ENCODE peak calls at places on chromosomes 2 and 18, in four cellular contexts. N is spleen, C is breast epithelium, Z is ovary. U is an unnamed sample.

GRCh38 chr2:131152065-131152464 is 46.9 kb downstream of the PLEKHB2 start:
- DNase-seq in N (no peak), Z (no peak), C (no peak), U (no peak)

GRCh38 chr18:55585586-55586521 is 2.1 kb downstream of the TCF4 start:
- DNase-seq in C (no peak), N (no peak), Z (no peak), U (no peak)

GRCh38 chr2:138490673-138491494 is 10.7 kb upstream of the SPOPL start:
- DNase-seq in Z (no peak), N (no peak), C (no peak), U (no peak)

GRCh38 chr2:170842785-170843184 is 26.1 kb downstream of the GAD1 start:
- DNase-seq in C (no peak), Z (no peak), N (no peak), U (no peak)

GRCh38 chr2:239601201-239601851 is 200.5 kb upstream of the HDAC4 start:
- DNase-seq in Z (no peak), N (peak; percentile 49), C (peak; percentile 30), U (no peak)

GRCh38 chr2:112579280-112579679 is 5.1 kb upstream of the CHCHD5 start:
- DNase-seq in N (no peak), C (no peak), Z (no peak), U (no peak)

GRCh38 chr2:3762771-3763447 is 59.5 kb downstream of the DCDC2C start:
- DNase-seq in N (no peak), Z (no peak), C (no peak), U (no peak)

GRCh38 chr18:75068682-75069435 is 140.1 kb downstream of the PTGR3 start:
- DNase-seq in C (no peak), Z (no peak), N (no peak), U (no peak)

GRCh38 chr2:200655918-200656580 is 70.2 kb downstream of the AOX1 start:
- DNase-seq in N (no peak), C (no peak), Z (peak; percentile 40), U (no peak)

GRCh38 chr2:237743561-237744269 is 54.9 kb upstream of the RBM44 start:
- DNase-seq in N (no peak), C (no peak), Z (no peak), U (no peak)

GRCh38 chr18:30175061-30175574 is 867.4 kb downstream of the DSC3 start:
- DNase-seq in Z (no peak), N (peak; percentile 70), C (no peak), U (no peak)

GRCh38 chr18:30175621-30176225 is 866.8 kb downstream of the DSC3 start:
- DNase-seq in N (no peak), Z (no peak), C (no peak), U (no peak)

DNA sequence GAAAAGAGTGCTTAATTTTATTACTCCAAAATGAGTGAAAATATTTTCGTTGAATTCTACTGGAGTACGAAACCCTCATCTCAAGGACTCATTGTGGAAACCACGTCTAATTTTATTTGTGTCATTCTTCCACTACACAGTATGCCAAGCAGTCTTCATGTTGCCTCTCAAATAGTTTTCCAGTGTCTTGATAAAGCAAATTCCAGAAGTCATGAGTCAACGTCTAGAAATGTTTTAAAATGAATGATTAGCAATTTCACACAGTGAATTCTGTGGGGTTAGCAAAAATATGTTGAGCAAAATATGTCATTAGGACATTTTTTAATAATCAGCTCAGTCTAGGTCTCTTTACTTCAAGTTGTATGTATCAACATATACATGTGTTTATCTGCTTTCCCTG is 865.5 kb downstream of the DSC3 start:
- DNase-seq in Z (no peak), N (no peak), C (no peak), U (no peak)
- TF ChIP-seq POLR2A in Z (no peak), N (no peak), C (no peak), U (no peak)

GRCh38 chr18:2848879-2849254 is 2.1 kb downstream of the EMILIN2 start:
- DNase-seq in Z (no peak), N (no peak), C (no peak), U (no peak)
- TF ChIP-seq POLR2A in Z (no peak), N (no peak), C (no peak), U (no peak)

DNA sequence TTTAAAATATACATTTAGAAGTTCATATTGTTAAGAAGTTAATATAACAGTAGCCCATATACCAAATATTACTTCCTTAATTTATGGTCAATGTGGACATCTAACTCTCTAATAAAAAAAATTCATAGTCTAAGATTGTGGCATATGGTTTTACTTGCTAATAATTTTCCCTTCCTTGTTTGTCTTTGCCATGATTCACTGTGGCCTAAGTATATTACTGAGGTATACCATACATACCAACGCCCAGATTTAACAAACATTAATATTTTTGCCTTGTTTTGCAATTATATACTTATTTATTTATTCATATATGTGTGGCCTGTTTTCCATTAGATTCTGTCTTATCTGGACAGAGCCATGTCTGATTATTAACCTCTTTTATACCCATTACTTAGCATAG is 54.6 kb upstream of the CCDC150 start:
- DNase-seq in Z (no peak), C (no peak), N (no peak), U (no peak)
- TF ChIP-seq POLR2A in Z (no peak), C (no peak), N (no peak), U (no peak)

GRCh38 chr2:96637385-96638143 is 548 bp downstream of the KANSL3 start:
- DNase-seq in Z (peak; percentile 84), N (peak; percentile 96), C (peak; percentile 83), U (peak; percentile 71)
- TF ChIP-seq POLR2A in Z (no peak), N (no peak), C (no peak), U (peak; percentile 62)

GRCh38 chr2:100121124-100121718 is 21.2 kb downstream of the AFF3 start:
- DNase-seq in Z (no peak), N (no peak), C (no peak), U (no peak)

GRCh38 chr2:100124746-100125145 is 17.6 kb downstream of the AFF3 start:
- DNase-seq in Z (no peak), C (no peak), N (no peak), U (no peak)

GRCh38 chr2:100114011-100114433 is 28.4 kb downstream of the AFF3 start:
- DNase-seq in N (no peak), Z (no peak), C (no peak), U (peak; percentile 18)

DNA sequence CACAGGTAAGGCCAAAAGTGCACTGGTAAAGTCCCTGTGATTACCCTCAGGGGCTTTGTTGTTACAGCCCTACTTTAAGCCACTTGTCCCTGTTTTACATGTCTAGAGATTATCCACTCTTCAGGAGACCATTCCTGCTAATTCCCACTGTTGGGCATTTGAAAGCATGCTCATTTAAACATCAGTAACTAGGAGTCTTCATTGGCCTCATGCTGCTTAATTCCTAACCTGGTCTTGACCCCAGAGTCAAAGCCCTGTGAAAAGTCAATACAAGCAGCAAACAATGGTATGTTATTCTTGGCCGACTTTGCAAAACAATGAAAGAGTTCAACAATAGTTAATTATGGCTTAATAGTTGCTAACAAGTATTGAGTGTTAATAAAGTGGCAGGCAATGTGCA is 23.2 kb downstream of the AFF3 start:
- DNase-seq in N (no peak), C (no peak), Z (no peak), U (no peak)
- TF ChIP-seq POLR2A in N (no peak), C (no peak), Z (no peak), U (no peak)

DNA sequence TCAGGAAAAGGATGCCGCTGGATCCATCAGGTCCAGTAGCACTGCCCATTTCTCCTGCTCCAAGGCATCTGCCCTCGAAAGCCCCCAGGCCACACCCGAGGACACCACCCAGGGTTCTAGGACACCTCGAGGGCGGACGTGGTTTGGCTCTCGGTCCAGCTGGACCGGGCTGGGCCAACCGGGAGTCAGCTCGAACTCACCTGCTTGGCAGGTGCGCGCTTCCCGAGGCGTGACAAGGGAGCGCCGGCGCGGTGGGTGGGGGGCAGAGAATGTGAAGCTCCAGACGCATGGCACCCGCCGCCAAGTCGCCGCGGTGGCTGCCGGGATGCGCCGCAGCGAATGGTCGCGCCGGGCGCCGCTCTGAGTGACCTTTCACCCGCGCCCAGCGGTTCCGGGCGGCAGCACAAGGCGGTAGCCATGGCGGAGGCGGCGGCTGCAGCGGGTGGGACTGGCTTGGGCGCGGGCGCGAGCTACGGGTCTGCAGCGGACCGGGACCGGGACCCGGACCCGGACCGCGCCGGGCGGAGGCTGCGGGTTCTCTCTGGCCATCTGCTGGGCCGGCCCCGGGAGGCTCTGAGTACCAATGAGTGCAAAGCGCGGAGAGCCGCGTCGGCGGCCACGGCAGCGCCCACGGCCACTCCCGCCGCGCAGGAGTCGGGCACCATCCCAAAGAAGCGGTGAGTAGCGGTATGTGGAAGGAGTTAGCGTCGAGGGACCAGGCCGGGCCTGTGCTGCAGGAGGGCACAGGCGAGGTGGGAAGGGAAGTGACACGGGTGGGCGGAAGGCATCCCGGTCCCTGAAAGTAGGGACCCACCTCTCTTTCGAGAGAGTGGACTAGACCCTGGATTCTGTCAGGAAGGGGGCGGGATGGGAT is at the start of gene AGPS:
- DNase-seq in N (peak; percentile 96), C (peak; percentile 59), Z (peak; percentile 71), U (peak; percentile 71)
- TF ChIP-seq POLR2A in N (no peak), C (no peak), Z (peak; percentile 12), U (peak; percentile 87)

GRCh38 chr2:10278763-10279471 is 23.8 kb upstream of the HPCAL1 start:
- DNase-seq in C (no peak), Z (no peak), N (no peak), U (no peak)

GRCh38 chr2:10276481-10277292 is 26.0 kb upstream of the HPCAL1 start:
- DNase-seq in C (no peak), Z (no peak), N (peak; percentile 73), U (no peak)

GRCh38 chr2:10277293-10278028 is 25.2 kb upstream of the HPCAL1 start:
- DNase-seq in Z (no peak), C (no peak), N (peak; percentile 73), U (no peak)

GRCh38 chr2:10279472-10279870 is 23.2 kb upstream of the HPCAL1 start:
- DNase-seq in C (no peak), N (peak; percentile 41), Z (no peak), U (no peak)

GRCh38 chr2:10278029-10278762 is 24.5 kb upstream of the HPCAL1 start:
- DNase-seq in N (peak; percentile 87), C (no peak), Z (peak; percentile 66), U (no peak)
- TF ChIP-seq POLR2A in N (no peak), C (no peak), Z (no peak), U (no peak)

DNA sequence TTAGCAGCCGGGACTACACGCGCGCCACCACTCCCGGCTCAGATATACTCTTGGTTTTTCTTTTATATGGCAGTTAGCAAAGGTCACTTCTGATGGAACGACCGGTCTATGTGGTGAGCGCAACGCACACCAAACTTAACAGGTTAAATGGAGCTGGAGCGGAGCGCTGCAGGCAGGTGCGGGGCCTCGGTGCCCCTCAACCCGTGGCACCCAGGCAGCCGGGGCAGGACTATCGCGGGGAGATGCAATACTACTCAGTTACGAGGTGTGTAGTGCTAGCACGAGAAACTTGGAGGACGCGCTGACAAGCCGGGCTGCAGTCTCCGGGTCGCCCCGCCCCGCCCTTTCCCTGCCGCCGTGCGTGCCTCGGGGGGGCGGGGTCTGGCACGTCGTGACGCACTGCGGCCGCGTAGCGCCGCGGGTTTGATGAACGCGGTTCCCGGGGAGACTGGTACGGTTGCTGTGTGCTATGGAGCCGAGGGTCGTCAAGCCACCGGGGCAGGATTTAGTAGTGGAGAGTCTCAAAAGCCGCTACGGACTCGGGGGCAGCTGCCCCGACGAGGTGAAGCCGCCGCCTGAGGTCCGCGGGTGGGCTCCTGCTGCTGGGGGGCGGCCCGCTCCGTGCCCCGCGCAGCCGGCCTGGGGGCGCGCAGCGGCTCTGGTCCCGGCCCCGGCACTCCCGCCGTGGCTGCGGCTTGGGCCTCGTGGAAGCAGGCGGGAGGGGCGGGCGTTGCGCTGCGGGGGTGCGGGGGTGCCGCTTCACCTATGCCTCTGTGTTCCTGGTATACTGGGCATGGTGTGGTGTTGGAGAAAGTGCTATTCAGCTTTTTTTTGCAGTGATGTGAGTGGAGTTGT is at the start of gene CCDC138:
- DNase-seq in Z (peak; percentile 85), N (peak; percentile 98), C (peak; percentile 80), U (peak; percentile 86)
- TF ChIP-seq POLR2A in Z (no peak), N (no peak), C (no peak), U (peak; percentile 76)

U was measured in GM12892.